ENCODE peak calls at places on chromosomes 4 and X, in four cellular contexts. D is GM12878, G is HEK293T, I is K562. Y is an unnamed sample.

GRCh38 chr4:64799751-64800150 is 390.5 kb upstream of the TECRL start:
- DNase-seq in D (no peak), G (no peak), I (no peak), Y (no peak)

GRCh38 chrX:72079607-72080006 is 52.1 kb downstream of the RTL5 start:
- DNase-seq in D (no peak), G (no peak), I (no peak), Y (no peak)

GRCh38 chrX:11944486-11944885 is 186.4 kb downstream of the MSL3 start:
- DNase-seq in D (no peak), G (peak), I (peak), Y (no peak)

GRCh38 chr4:102324725-102325124 is 20.6 kb downstream of the SLC39A8 start:
- DNase-seq in D (no peak), G (no peak), I (no peak), Y (no peak)

GRCh38 chrX:113400193-113400704 is 559.6 kb upstream of the AMOT start:
- DNase-seq in D (no peak), G (no peak), I (no peak), Y (peak)

GRCh38 chr4:37389967-37390580 is 145.5 kb downstream of the NWD2 start:
- DNase-seq in D (no peak), G (peak), I (peak), Y (peak)

GRCh38 chrX:11239230-11239629 is 54.0 kb upstream of the AMELX start:
- DNase-seq in D (peak), G (no peak), I (peak), Y (peak)

GRCh38 chrX:386768-387575 is at the start of gene PPP2R3B:
- DNase-seq in D (peak), G (peak), I (peak), Y (peak)

GRCh38 chr4:162682651-162683050 is 484.0 kb downstream of the NAF1 start:
- DNase-seq in D (no peak), G (no peak), I (no peak), Y (no peak)

GRCh38 chrX:50107470-50107869 is 93.3 kb downstream of the AKAP4 start:
- DNase-seq in D (no peak), G (no peak), I (no peak), Y (no peak)

GRCh38 chr4:66906314-66906713 is 639.0 kb downstream of the CENPC start:
- DNase-seq in D (no peak), G (peak), I (no peak), Y (no peak)

GRCh38 chr4:156686120-156686519 is 285.5 kb downstream of the PDGFC start:
- DNase-seq in D (no peak), G (no peak), I (no peak), Y (no peak)

GRCh38 chr4:184475096-184475461 is 729 bp upstream of the IRF2 start:
- DNase-seq in D (no peak), G (peak), I (peak), Y (no peak)

GRCh38 chr4:81757706-81758105 is 286.0 kb upstream of the RASGEF1B start:
- DNase-seq in D (no peak), G (no peak), I (no peak), Y (no peak)

GRCh38 chrX:75784689-75785491 is at the start of gene MAGEE2:
- DNase-seq in D (no peak), G (no peak), I (no peak), Y (peak)

GRCh38 chrX:24424948-24425347 is 40.1 kb upstream of the PDK3 start:
- DNase-seq in D (no peak), G (no peak), I (no peak), Y (no peak)

GRCh38 chr4:145909773-145910172 is 28.9 kb downstream of the ZNF827 start:
- DNase-seq in D (no peak), G (no peak), I (no peak), Y (no peak)

GRCh38 chrX:40009462-40009851 is 88.3 kb downstream of the BCOR start:
- DNase-seq in D (no peak), G (no peak), I (no peak), Y (no peak)

GRCh38 chrX:154748712-154749339 is 2.1 kb downstream of the GAB3 start:
- DNase-seq in D (no peak), G (peak), I (peak), Y (peak)

GRCh38 chrX:150157291-150157690 is 205.8 kb upstream of the MAMLD1 start:
- DNase-seq in D (no peak), G (no peak), I (no peak), Y (no peak)

GRCh38 chr4:151462554-151462953 is 53.6 kb downstream of the FHIP1A start:
- DNase-seq in D (no peak), G (no peak), I (no peak), Y (no peak)

GRCh38 chr4:114926508-114926907 is 186.9 kb downstream of the NDST4 start:
- DNase-seq in D (no peak), G (no peak), I (no peak), Y (no peak)

GRCh38 chr4:53786632-53787031 is 195.3 kb upstream of the LNX1 start:
- DNase-seq in D (no peak), G (no peak), I (no peak), Y (no peak)

GRCh38 chr4:119165767-119166166 is 30.1 kb downstream of the MYOZ2 start:
- DNase-seq in D (no peak), G (no peak), I (no peak), Y (no peak)

GRCh38 chr4:71635094-71635493 is 148.8 kb downstream of the GC start:
- DNase-seq in D (no peak), G (no peak), I (no peak), Y (no peak)
- TF ChIP-seq FOXK2 in D (no peak), G (no peak), I (no peak), Y (no peak)

DNA sequence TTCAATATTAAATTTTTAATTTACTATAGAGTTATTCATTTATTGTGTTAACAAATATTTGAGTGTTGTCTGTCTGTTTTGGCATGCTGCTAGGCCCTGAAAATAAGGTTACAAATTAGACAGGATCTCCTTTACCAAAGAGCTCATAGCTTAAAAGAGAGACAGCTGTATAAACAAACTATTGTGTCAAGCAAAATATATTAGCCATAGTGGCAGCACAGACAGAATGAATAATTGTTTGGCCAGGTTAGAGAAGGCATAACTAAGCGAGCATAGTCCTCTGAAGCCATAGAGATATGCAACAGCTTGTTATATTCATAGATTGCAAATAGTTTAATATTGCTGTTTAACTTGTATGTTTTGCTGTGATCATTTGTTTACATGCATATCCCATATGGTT is 66.7 kb upstream of the NDUFC1 start:
- DNase-seq in D (no peak), G (no peak), I (no peak), Y (no peak)
- TF ChIP-seq FOXK2 in D (no peak), G (no peak), I (no peak), Y (no peak)

GRCh38 chrX:2468406-2469195 is 32.2 kb downstream of the DHRSX start:
- DNase-seq in D (no peak), G (no peak), I (no peak), Y (no peak)
- TF ChIP-seq FOXK2 in D (no peak), G (no peak), I (no peak), Y (no peak)

GRCh38 chr4:44446801-44447562 is 1.6 kb downstream of the KCTD8 start:
- DNase-seq in D (no peak), G (peak), I (no peak), Y (no peak)
- TF ChIP-seq FOXK2 in D (no peak), G (no peak), I (no peak), Y (no peak)

DNA sequence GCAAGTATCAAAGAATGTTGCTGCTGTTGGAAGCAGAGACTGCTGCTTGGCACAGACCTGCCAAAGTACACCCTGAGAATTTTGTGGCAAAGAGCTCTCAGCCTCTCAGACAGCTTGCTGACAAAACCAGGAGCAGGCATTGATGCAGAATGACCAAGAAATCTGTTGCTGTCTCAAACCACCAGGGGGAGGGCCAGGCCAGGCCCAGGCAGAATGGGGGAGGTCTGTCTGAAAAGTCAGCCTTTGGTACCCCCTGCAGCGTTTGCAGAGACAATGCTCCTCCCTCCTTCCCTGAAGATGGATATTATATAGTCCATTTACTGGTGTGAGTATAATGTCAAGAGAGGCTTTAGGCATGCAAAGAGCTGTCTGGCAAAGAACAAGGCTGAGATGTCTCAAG is 52.9 kb upstream of the TRPC5OS start:
- DNase-seq in D (no peak), G (peak), I (peak), Y (no peak)
- TF ChIP-seq FOXK2 in D (no peak), G (no peak), I (no peak), Y (no peak)

Y was measured in HepG2.